ENCODE peak calls at places on chromosomes 2 and 18, in six cellular contexts. One of them, this sample, is unnamed.

GRCh38 chr2:237998530-237998929 is 31.7 kb downstream of the UBE2F start:
- DNase-seq in OCI-LY7: no peak
- DNase-seq in endothelial cell of umbilical vein: peak
- DNase-seq in PC-3: no peak
- DNase-seq in hepatocyte: peak
- DNase-seq in neuronal stem cell: no peak
- DNase-seq in this sample: no peak

GRCh38 chr2:72719416-72719815 is 106.4 kb downstream of the EXOC6B start:
- DNase-seq in endothelial cell of umbilical vein: peak
- DNase-seq in neuronal stem cell: peak
- DNase-seq in OCI-LY7: no peak
- DNase-seq in hepatocyte: peak
- DNase-seq in PC-3: peak
- DNase-seq in this sample: peak

GRCh38 chr2:203846490-203847105 is 21.0 kb upstream of the CTLA4 start:
- DNase-seq in OCI-LY7: no peak
- DNase-seq in neuronal stem cell: no peak
- DNase-seq in endothelial cell of umbilical vein: no peak
- DNase-seq in hepatocyte: no peak
- DNase-seq in PC-3: no peak
- DNase-seq in this sample: no peak

GRCh38 chr2:16127958-16128357 is 187.6 kb downstream of the MYCN start:
- DNase-seq in OCI-LY7: no peak
- DNase-seq in PC-3: no peak
- DNase-seq in endothelial cell of umbilical vein: no peak
- DNase-seq in neuronal stem cell: no peak
- DNase-seq in hepatocyte: no peak
- DNase-seq in this sample: no peak

GRCh38 chr18:63366270-63366990 is 576 bp downstream of the KDSR start:
- DNase-seq in neuronal stem cell: peak
- DNase-seq in PC-3: peak
- DNase-seq in endothelial cell of umbilical vein: peak
- DNase-seq in OCI-LY7: peak
- DNase-seq in hepatocyte: peak
- DNase-seq in this sample: peak

GRCh38 chr2:86238354-86238753 is 39.1 kb downstream of the MRPL35 start:
- DNase-seq in endothelial cell of umbilical vein: no peak
- DNase-seq in PC-3: no peak
- DNase-seq in hepatocyte: no peak
- DNase-seq in neuronal stem cell: no peak
- DNase-seq in OCI-LY7: peak
- DNase-seq in this sample: no peak

GRCh38 chr2:48249093-48249492 is 280.9 kb upstream of the STON1 start:
- DNase-seq in neuronal stem cell: no peak
- DNase-seq in hepatocyte: no peak
- DNase-seq in endothelial cell of umbilical vein: no peak
- DNase-seq in PC-3: peak
- DNase-seq in OCI-LY7: no peak
- DNase-seq in this sample: no peak

GRCh38 chr2:56376699-56377665 is 193.2 kb downstream of the CCDC85A start:
- DNase-seq in neuronal stem cell: no peak
- DNase-seq in PC-3: peak
- DNase-seq in hepatocyte: no peak
- DNase-seq in OCI-LY7: no peak
- DNase-seq in endothelial cell of umbilical vein: no peak
- DNase-seq in this sample: no peak

GRCh38 chr2:161090401-161090800 is 69.8 kb upstream of the TANK start:
- DNase-seq in hepatocyte: no peak
- DNase-seq in neuronal stem cell: no peak
- DNase-seq in OCI-LY7: no peak
- DNase-seq in endothelial cell of umbilical vein: peak
- DNase-seq in PC-3: no peak
- DNase-seq in this sample: no peak

GRCh38 chr2:190683802-190684201 is 34.9 kb downstream of the NAB1 start:
- DNase-seq in hepatocyte: no peak
- DNase-seq in neuronal stem cell: no peak
- DNase-seq in PC-3: peak
- DNase-seq in OCI-LY7: no peak
- DNase-seq in endothelial cell of umbilical vein: peak
- DNase-seq in this sample: no peak

GRCh38 chr2:218996937-218997336 is 3.7 kb upstream of the CRYBA2 start:
- DNase-seq in neuronal stem cell: no peak
- DNase-seq in hepatocyte: no peak
- DNase-seq in endothelial cell of umbilical vein: no peak
- DNase-seq in OCI-LY7: no peak
- DNase-seq in PC-3: no peak
- DNase-seq in this sample: no peak

GRCh38 chr2:133641497-133641896 is 73.2 kb upstream of the NCKAP5 start:
- DNase-seq in neuronal stem cell: no peak
- DNase-seq in hepatocyte: peak
- DNase-seq in PC-3: peak
- DNase-seq in OCI-LY7: no peak
- DNase-seq in endothelial cell of umbilical vein: no peak
- DNase-seq in this sample: peak

GRCh38 chr2:105749583-105750399 is 5.1 kb downstream of the NCK2 start:
- DNase-seq in neuronal stem cell: no peak
- DNase-seq in endothelial cell of umbilical vein: no peak
- DNase-seq in OCI-LY7: no peak
- DNase-seq in hepatocyte: no peak
- DNase-seq in PC-3: no peak
- DNase-seq in this sample: no peak

GRCh38 chr2:226334981-226335720 is 464.5 kb downstream of the IRS1 start:
- DNase-seq in OCI-LY7: no peak
- DNase-seq in neuronal stem cell: no peak
- DNase-seq in hepatocyte: no peak
- DNase-seq in PC-3: peak
- DNase-seq in endothelial cell of umbilical vein: no peak
- DNase-seq in this sample: no peak

GRCh38 chr18:38243291-38243690 is 677.7 kb upstream of the CELF4 start:
- DNase-seq in PC-3: no peak
- DNase-seq in neuronal stem cell: no peak
- DNase-seq in endothelial cell of umbilical vein: no peak
- DNase-seq in hepatocyte: no peak
- DNase-seq in OCI-LY7: no peak
- DNase-seq in this sample: no peak

GRCh38 chr2:6823111-6823510 is 42.6 kb downstream of the CMPK2 start:
- DNase-seq in neuronal stem cell: no peak
- DNase-seq in PC-3: no peak
- DNase-seq in hepatocyte: no peak
- DNase-seq in endothelial cell of umbilical vein: no peak
- DNase-seq in OCI-LY7: no peak
- DNase-seq in this sample: no peak

GRCh38 chr2:159094173-159094737 is 125.8 kb downstream of the TANC1 start:
- DNase-seq in endothelial cell of umbilical vein: peak
- DNase-seq in OCI-LY7: no peak
- DNase-seq in PC-3: no peak
- DNase-seq in hepatocyte: peak
- DNase-seq in neuronal stem cell: no peak
- DNase-seq in this sample: no peak

GRCh38 chr2:218257390-218257981 is 3.3 kb upstream of the GPBAR1 start:
- DNase-seq in OCI-LY7: peak
- DNase-seq in neuronal stem cell: no peak
- DNase-seq in PC-3: peak
- DNase-seq in endothelial cell of umbilical vein: peak
- DNase-seq in hepatocyte: no peak
- DNase-seq in this sample: peak

GRCh38 chr2:72956050-72956395 is 38.7 kb downstream of the EMX1 start:
- DNase-seq in neuronal stem cell: no peak
- DNase-seq in OCI-LY7: no peak
- DNase-seq in PC-3: no peak
- DNase-seq in endothelial cell of umbilical vein: no peak
- DNase-seq in hepatocyte: no peak
- DNase-seq in this sample: no peak

GRCh38 chr2:173831312-173832229 is 133.6 kb downstream of the SP3 start:
- DNase-seq in PC-3: no peak
- DNase-seq in neuronal stem cell: peak
- DNase-seq in hepatocyte: peak
- DNase-seq in endothelial cell of umbilical vein: no peak
- DNase-seq in OCI-LY7: no peak
- DNase-seq in this sample: no peak

GRCh38 chr2:180062178-180062577 is 55.1 kb upstream of the CWC22 start:
- DNase-seq in neuronal stem cell: no peak
- DNase-seq in OCI-LY7: no peak
- DNase-seq in hepatocyte: no peak
- DNase-seq in PC-3: no peak
- DNase-seq in endothelial cell of umbilical vein: no peak
- DNase-seq in this sample: no peak

GRCh38 chr2:19667085-19667484 is 234.7 kb downstream of the TTC32 start:
- DNase-seq in hepatocyte: no peak
- DNase-seq in neuronal stem cell: no peak
- DNase-seq in OCI-LY7: no peak
- DNase-seq in PC-3: peak
- DNase-seq in endothelial cell of umbilical vein: no peak
- DNase-seq in this sample: peak

GRCh38 chr2:162198239-162198638 is 45.0 kb downstream of the FAP start:
- DNase-seq in neuronal stem cell: no peak
- DNase-seq in OCI-LY7: no peak
- DNase-seq in PC-3: no peak
- DNase-seq in endothelial cell of umbilical vein: no peak
- DNase-seq in hepatocyte: no peak
- DNase-seq in this sample: peak

GRCh38 chr2:145431181-145431951 is 911.4 kb upstream of the ZEB2 start:
- DNase-seq in neuronal stem cell: peak
- DNase-seq in hepatocyte: peak
- DNase-seq in PC-3: peak
- DNase-seq in endothelial cell of umbilical vein: no peak
- DNase-seq in OCI-LY7: no peak
- DNase-seq in this sample: peak

GRCh38 chr2:39620067-39620466 is 45.6 kb upstream of the TMEM178A start:
- DNase-seq in endothelial cell of umbilical vein: peak
- DNase-seq in OCI-LY7: no peak
- DNase-seq in PC-3: peak
- DNase-seq in neuronal stem cell: no peak
- DNase-seq in hepatocyte: peak
- DNase-seq in this sample: no peak

GRCh38 chr2:33484042-33484621 is 7.7 kb downstream of the RASGRP3 start:
- DNase-seq in endothelial cell of umbilical vein: no peak
- DNase-seq in neuronal stem cell: no peak
- DNase-seq in PC-3: no peak
- DNase-seq in OCI-LY7: no peak
- DNase-seq in hepatocyte: no peak
- DNase-seq in this sample: no peak
- H2AFZ ChIP-seq in endothelial cell of umbilical vein: no peak
- H2AFZ ChIP-seq in neuronal stem cell: no peak
- H2AFZ ChIP-seq in PC-3: no peak
- H2AFZ ChIP-seq in OCI-LY7: no peak
- H2AFZ ChIP-seq in hepatocyte: no peak
- H2AFZ ChIP-seq in this sample: peak

DNA sequence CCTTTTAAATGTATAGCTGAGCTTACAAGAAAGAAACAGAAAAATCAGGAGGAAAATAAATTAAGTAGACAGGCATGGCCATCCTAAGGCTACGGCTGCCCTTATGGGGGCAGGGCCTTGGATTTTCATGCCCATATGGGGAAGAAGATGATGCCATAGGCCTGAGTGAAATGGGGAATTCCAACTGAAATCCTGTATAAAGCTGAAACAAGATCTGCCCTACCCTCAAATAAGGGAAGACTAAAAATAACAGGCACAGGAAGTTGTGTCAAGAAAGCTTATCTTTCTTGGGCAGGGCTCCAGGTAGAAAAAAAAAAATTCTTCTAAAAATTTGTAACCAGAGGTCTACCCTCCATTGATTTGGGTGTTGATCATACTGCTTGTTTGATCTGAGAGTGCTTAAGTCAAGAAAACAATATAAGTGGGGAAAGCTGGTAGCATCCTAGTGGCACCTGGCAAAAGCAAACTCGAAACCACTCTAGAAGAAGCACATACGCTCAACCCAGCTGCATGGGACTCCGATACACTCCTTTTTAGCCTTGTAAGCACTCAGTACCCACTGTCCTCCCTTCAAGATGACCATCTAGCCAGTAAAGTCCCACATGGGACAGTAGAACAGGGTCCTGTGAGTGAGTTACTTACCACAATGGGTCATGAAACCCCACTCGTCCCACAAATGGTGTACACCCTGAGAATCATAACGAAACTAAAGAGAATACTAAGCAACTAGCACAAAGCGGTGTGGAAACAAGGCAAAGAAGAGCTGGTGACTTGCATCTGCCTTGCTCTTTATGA is 22.3 kb downstream of the DNAH7 start:
- DNase-seq in OCI-LY7: no peak
- DNase-seq in neuronal stem cell: no peak
- DNase-seq in PC-3: no peak
- DNase-seq in endothelial cell of umbilical vein: no peak
- DNase-seq in hepatocyte: no peak
- DNase-seq in this sample: no peak
- H2AFZ ChIP-seq in OCI-LY7: no peak
- H2AFZ ChIP-seq in neuronal stem cell: no peak
- H2AFZ ChIP-seq in PC-3: no peak
- H2AFZ ChIP-seq in endothelial cell of umbilical vein: no peak
- H2AFZ ChIP-seq in hepatocyte: no peak
- H2AFZ ChIP-seq in this sample: peak

GRCh38 chr2:229714080-229714735 is at the start of gene DNER:
- DNase-seq in neuronal stem cell: peak
- DNase-seq in PC-3: peak
- DNase-seq in OCI-LY7: peak
- DNase-seq in endothelial cell of umbilical vein: no peak
- DNase-seq in hepatocyte: peak
- DNase-seq in this sample: peak
- H2AFZ ChIP-seq in neuronal stem cell: peak
- H2AFZ ChIP-seq in PC-3: peak
- H2AFZ ChIP-seq in OCI-LY7: no peak
- H2AFZ ChIP-seq in endothelial cell of umbilical vein: no peak
- H2AFZ ChIP-seq in hepatocyte: peak
- H2AFZ ChIP-seq in this sample: peak

DNA sequence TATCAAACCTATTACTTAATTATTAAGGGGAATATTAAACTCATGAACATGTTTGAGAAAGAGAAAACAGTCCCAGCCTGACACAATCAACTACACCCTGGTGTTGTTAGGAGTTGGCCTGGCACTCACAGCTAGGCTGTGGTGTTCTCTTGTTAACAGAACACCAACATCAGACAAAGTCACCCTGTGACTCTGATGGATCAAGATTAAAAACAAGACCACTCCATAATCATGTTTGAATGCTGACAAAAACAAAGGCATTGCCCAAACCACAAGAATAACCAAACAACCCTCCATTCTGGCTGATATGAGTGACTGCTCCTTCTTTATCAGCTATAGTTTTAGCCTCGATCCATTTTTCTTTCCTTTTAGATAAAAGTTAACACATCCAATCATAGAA is 3.0 kb downstream of the BOLL start:
- DNase-seq in hepatocyte: no peak
- DNase-seq in PC-3: no peak
- DNase-seq in neuronal stem cell: no peak
- DNase-seq in OCI-LY7: no peak
- DNase-seq in endothelial cell of umbilical vein: no peak
- DNase-seq in this sample: no peak
- H2AFZ ChIP-seq in hepatocyte: no peak
- H2AFZ ChIP-seq in PC-3: no peak
- H2AFZ ChIP-seq in neuronal stem cell: no peak
- H2AFZ ChIP-seq in OCI-LY7: no peak
- H2AFZ ChIP-seq in endothelial cell of umbilical vein: peak
- H2AFZ ChIP-seq in this sample: no peak

This sample was measured in GM23338.